ENCODE peak calls at places on chromosomes 13 and 19, in four cellular contexts. Z is WTC11, I is HepG2, W is K562. D is an unnamed sample.
A peak's percentile ranks its signal among the peaks of the same experiment; 100 is the strongest.

GRCh38 chr13:93003531-93003930 is 223.1 kb upstream of the GPC6 start:
- DNase-seq in Z (no peak), I (no peak), W (no peak), D (no peak)

GRCh38 chr13:110628477-110628793 is 13.1 kb downstream of the NAXD start:
- DNase-seq in Z (no peak), I (no peak), W (no peak), D (no peak)

GRCh38 chr19:29798783-29799182 is 13.0 kb upstream of the CCNE1 start:
- DNase-seq in Z (no peak), I (no peak), W (no peak), D (no peak)

GRCh38 chr19:32363175-32363574 is 17.8 kb downstream of the ZNF507 start:
- DNase-seq in Z (no peak), I (peak; percentile 89), W (no peak), D (no peak)

GRCh38 chr13:76711515-76712182 is 174.6 kb downstream of the KCTD12 start:
- DNase-seq in Z (no peak), I (no peak), W (no peak), D (no peak)

GRCh38 chr19:31113250-31113685 is 236.0 kb downstream of the TSHZ3 start:
- DNase-seq in Z (no peak), I (no peak), W (no peak), D (no peak)

GRCh38 chr13:41311607-41312500 is 787 bp downstream of the NAA16 start:
- DNase-seq in Z (peak; percentile 38), I (peak; percentile 7), W (no peak), D (peak; percentile 41)

GRCh38 chr19:29815231-29815630 is 3.4 kb downstream of the CCNE1 start:
- DNase-seq in Z (no peak), I (no peak), W (no peak), D (no peak)

GRCh38 chr13:23851106-23851505 is 38.1 kb downstream of the MIPEP start:
- DNase-seq in Z (no peak), I (no peak), W (no peak), D (no peak)

GRCh38 chr19:39045506-39045905 is 13.2 kb upstream of the FBXO27 start:
- DNase-seq in Z (no peak), I (no peak), W (no peak), D (no peak)

GRCh38 chr19:7942981-7943443 is 454 bp downstream of the TIMM44 start:
- DNase-seq in Z (no peak), I (peak; percentile 25), W (no peak), D (no peak)

GRCh38 chr19:50059045-50059444 is 33.2 kb downstream of the ZNF473 start:
- DNase-seq in Z (no peak), I (no peak), W (no peak), D (no peak)

GRCh38 chr13:25319781-25320180 is 18.4 kb downstream of the NUP58 start:
- DNase-seq in Z (no peak), I (no peak), W (no peak), D (no peak)

GRCh38 chr13:99176309-99177276 is 24.1 kb upstream of the UBAC2 start:
- DNase-seq in Z (peak; percentile 89), I (peak; percentile 58), W (peak; percentile 73), D (peak; percentile 79)

GRCh38 chr13:77476456-77476855 is 59.0 kb upstream of the SCEL start:
- DNase-seq in Z (no peak), I (no peak), W (no peak), D (no peak)

GRCh38 chr19:952680-953500 is 27.1 kb downstream of the ARID3A start:
- DNase-seq in Z (no peak), I (peak; percentile 95), W (peak; percentile 77), D (no peak)

GRCh38 chr19:52297601-52298358 is 811 bp downstream of the ZNF480 start:
- DNase-seq in Z (no peak), I (no peak), W (no peak), D (no peak)

GRCh38 chr19:35106898-35107540 is 8.6 kb upstream of the FXYD3 start:
- DNase-seq in Z (no peak), I (no peak), W (no peak), D (no peak)

GRCh38 chr19:35868172-35868822 is at the start of gene APLP1:
- DNase-seq in Z (peak; percentile 69), I (peak; percentile 14), W (peak; percentile 88), D (peak; percentile 59)

GRCh38 chr13:73656863-73657262 is 477.3 kb downstream of the KLF12 start:
- DNase-seq in Z (no peak), I (no peak), W (no peak), D (no peak)

GRCh38 chr13:33497146-33497845 is 211.7 kb upstream of the STARD13 start:
- DNase-seq in Z (no peak), I (no peak), W (no peak), D (no peak)

GRCh38 chr13:39602614-39603366 is at the start of gene LHFPL6:
- DNase-seq in Z (peak; percentile 79), I (peak; percentile 3), W (peak; percentile 7), D (peak; percentile 76)

GRCh38 chr13:99217461-99218101 is 16.9 kb downstream of the UBAC2 start:
- DNase-seq in Z (no peak), I (no peak), W (no peak), D (no peak)

GRCh38 chr13:32212420-32212819 is 102.7 kb downstream of the ZAR1L start:
- DNase-seq in Z (no peak), I (no peak), W (no peak), D (no peak)

GRCh38 chr13:24875566-24875965 is 111.6 kb downstream of the RNF17 start:
- DNase-seq in Z (no peak), I (no peak), W (no peak), D (no peak)

GRCh38 chr19:58181902-58182576 is 822 bp upstream of the ZNF274 start:
- DNase-seq in Z (peak; percentile 79), I (peak; percentile 71), W (peak; percentile 44), D (peak; percentile 42)

GRCh38 chr13:37148501-37148900 is 43.0 kb upstream of the CSNK1A1L start:
- DNase-seq in Z (no peak), I (no peak), W (no peak), D (no peak)

GRCh38 chr13:41756198-41756885 is 204.6 kb downstream of the VWA8 start:
- DNase-seq in Z (no peak), I (no peak), W (no peak), D (no peak)

GRCh38 chr19:10074153-10074552 is 12.0 kb upstream of the SHFL start:
- DNase-seq in Z (no peak), I (peak; percentile 60), W (peak; percentile 75), D (peak; percentile 42)

GRCh38 chr19:35135389-35135909 is 590 bp upstream of the LGI4 start:
- DNase-seq in Z (peak; percentile 88), I (peak; percentile 65), W (peak; percentile 93), D (peak; percentile 88)

GRCh38 chr13:41568990-41569387 is 111.6 kb downstream of the RGCC start:
- DNase-seq in Z (no peak), I (no peak), W (no peak), D (no peak)

GRCh38 chr13:36217456-36217855 is 3.1 kb upstream of the SOHLH2 start:
- DNase-seq in Z (no peak), I (no peak), W (no peak), D (no peak)

GRCh38 chr13:60396008-60396782 is 825 bp upstream of the TDRD3 start:
- DNase-seq in Z (peak; percentile 85), I (peak; percentile 83), W (peak; percentile 84), D (peak; percentile 75)

GRCh38 chr19:49129238-49129583 is 9.9 kb downstream of the PPFIA3 start:
- DNase-seq in Z (peak; percentile 74), I (no peak), W (peak; percentile 82), D (no peak)

GRCh38 chr13:92967923-92968322 is 258.7 kb upstream of the GPC6 start:
- DNase-seq in Z (no peak), I (peak; percentile 18), W (no peak), D (no peak)

GRCh38 chr13:90055121-90055520 is 1292.4 kb upstream of the MIR17HG start:
- DNase-seq in Z (no peak), I (no peak), W (no peak), D (no peak)

GRCh38 chr19:40424637-40425449 is 949 bp downstream of the SERTAD1 start:
- DNase-seq in Z (no peak), I (no peak), W (peak; percentile 19), D (peak; percentile 59)

GRCh38 chr19:7554565-7554964 is 19.0 kb downstream of the PNPLA6 start:
- DNase-seq in Z (no peak), I (no peak), W (no peak), D (no peak)

GRCh38 chr13:51192348-51192747 is 29.9 kb upstream of the FAM124A start:
- DNase-seq in Z (no peak), I (no peak), W (no peak), D (no peak)
- TF ChIP-seq ELF4 in Z (no peak), I (no peak), W (no peak), D (no peak)

DNA sequence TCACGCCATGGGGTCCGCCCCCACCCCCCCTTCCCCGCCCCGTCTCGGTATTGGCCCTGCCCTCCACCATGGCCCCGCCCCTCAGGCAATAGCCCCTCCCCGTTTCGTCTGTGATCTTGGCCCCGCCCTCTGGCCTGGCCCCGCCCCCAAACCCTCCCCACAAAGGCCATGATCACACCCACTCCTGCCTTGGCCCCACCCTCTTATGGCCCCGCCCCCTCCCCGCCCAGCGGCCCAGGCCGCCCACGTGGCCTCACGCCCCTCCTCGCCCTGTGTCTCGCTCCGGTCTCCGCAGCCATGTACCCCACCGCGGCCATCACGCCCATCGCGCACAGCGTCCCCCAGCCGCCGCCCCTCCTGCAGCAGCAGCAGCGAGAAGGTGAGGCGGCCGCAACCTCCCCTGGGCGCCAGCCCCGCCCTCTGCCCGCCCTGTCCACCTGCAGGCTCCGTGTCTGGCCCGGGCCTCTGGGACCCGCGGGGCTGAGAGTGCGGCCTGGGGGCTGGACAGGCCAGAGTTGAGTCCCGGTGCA is 61.3 kb downstream of the CELF5 start:
- DNase-seq in Z (no peak), I (peak; percentile 59), W (peak; percentile 98), D (no peak)
- TF ChIP-seq ELF4 in Z (no peak), I (no peak), W (no peak), D (no peak)

GRCh38 chr19:19490247-19490968 is 24.9 kb downstream of the TSSK6 start:
- DNase-seq in Z (peak; percentile 82), I (peak; percentile 75), W (peak; percentile 66), D (peak; percentile 85)
- TF ChIP-seq ELF4 in Z (no peak), I (no peak), W (no peak), D (no peak)

GRCh38 chr13:113664751-113665581 is 2.1 kb upstream of the GRK1 start:
- DNase-seq in Z (peak; percentile 8), I (no peak), W (no peak), D (no peak)
- TF ChIP-seq ELF4 in Z (no peak), I (no peak), W (no peak), D (no peak)